ENCODE peak calls at places on chromosomes 3 and 15, in seven cellular contexts. One of them, this sample, is unnamed.
A peak's percentile ranks its signal among the peaks of the same experiment; 100 is the strongest.

GRCh38 chr15:67003586-67003985 is 61.8 kb upstream of the SMAD3 start:
- DNase-seq in T follicular helper cell: no peak
- DNase-seq in iPS-NIHi11: no peak
- DNase-seq in choroid plexus epithelial cell: no peak
- DNase-seq in sigmoid colon: no peak
- DNase-seq in GM04503: no peak
- DNase-seq in cerebellar cortex: no peak
- DNase-seq in this sample: no peak

GRCh38 chr3:119700269-119700919 is 2.4 kb upstream of the CFAP91 start:
- DNase-seq in iPS-NIHi11: no peak
- DNase-seq in cerebellar cortex: no peak
- DNase-seq in choroid plexus epithelial cell: peak; percentile 39
- DNase-seq in T follicular helper cell: no peak
- DNase-seq in GM04503: no peak
- DNase-seq in sigmoid colon: no peak
- DNase-seq in this sample: peak; percentile 52

GRCh38 chr3:133930341-133930933 is 34.8 kb upstream of the RAB6B start:
- DNase-seq in sigmoid colon: no peak
- DNase-seq in cerebellar cortex: peak; percentile 78
- DNase-seq in choroid plexus epithelial cell: peak; percentile 93
- DNase-seq in T follicular helper cell: no peak
- DNase-seq in GM04503: no peak
- DNase-seq in iPS-NIHi11: peak; percentile 58
- DNase-seq in this sample: peak; percentile 69

GRCh38 chr15:90531147-90531546 is 1.4 kb downstream of the CRTC3 start:
- DNase-seq in sigmoid colon: no peak
- DNase-seq in cerebellar cortex: peak; percentile 28
- DNase-seq in T follicular helper cell: no peak
- DNase-seq in GM04503: no peak
- DNase-seq in choroid plexus epithelial cell: no peak
- DNase-seq in iPS-NIHi11: no peak
- DNase-seq in this sample: no peak

GRCh38 chr3:30604091-30604490 is 2.3 kb upstream of the TGFBR2 start:
- DNase-seq in GM04503: no peak
- DNase-seq in iPS-NIHi11: no peak
- DNase-seq in T follicular helper cell: no peak
- DNase-seq in sigmoid colon: no peak
- DNase-seq in choroid plexus epithelial cell: peak; percentile 54
- DNase-seq in cerebellar cortex: no peak
- DNase-seq in this sample: peak; percentile 74

GRCh38 chr3:101849714-101850326 is 506 bp downstream of the NFKBIZ start:
- DNase-seq in sigmoid colon: peak; percentile 74
- DNase-seq in iPS-NIHi11: peak; percentile 54
- DNase-seq in T follicular helper cell: peak; percentile 42
- DNase-seq in choroid plexus epithelial cell: no peak
- DNase-seq in cerebellar cortex: peak; percentile 27
- DNase-seq in GM04503: no peak
- DNase-seq in this sample: peak; percentile 21

GRCh38 chr15:69729167-69729748 is 276.6 kb downstream of the RPLP1 start:
- DNase-seq in T follicular helper cell: peak; percentile 58
- DNase-seq in sigmoid colon: no peak
- DNase-seq in cerebellar cortex: no peak
- DNase-seq in choroid plexus epithelial cell: peak; percentile 39
- DNase-seq in GM04503: no peak
- DNase-seq in iPS-NIHi11: peak; percentile 61
- DNase-seq in this sample: no peak

GRCh38 chr3:107962946-107963345 is 127.9 kb downstream of the CD47 start:
- DNase-seq in sigmoid colon: no peak
- DNase-seq in choroid plexus epithelial cell: peak; percentile 45
- DNase-seq in T follicular helper cell: no peak
- DNase-seq in cerebellar cortex: peak; percentile 73
- DNase-seq in GM04503: no peak
- DNase-seq in iPS-NIHi11: no peak
- DNase-seq in this sample: no peak

GRCh38 chr15:60351066-60351465 is 46.7 kb downstream of the ANXA2 start:
- DNase-seq in iPS-NIHi11: no peak
- DNase-seq in GM04503: no peak
- DNase-seq in choroid plexus epithelial cell: peak; percentile 48
- DNase-seq in sigmoid colon: no peak
- DNase-seq in T follicular helper cell: no peak
- DNase-seq in cerebellar cortex: peak; percentile 38
- DNase-seq in this sample: peak; percentile 34

GRCh38 chr15:70530035-70530499 is 233.3 kb downstream of the UACA start:
- DNase-seq in T follicular helper cell: no peak
- DNase-seq in GM04503: no peak
- DNase-seq in sigmoid colon: no peak
- DNase-seq in iPS-NIHi11: no peak
- DNase-seq in cerebellar cortex: no peak
- DNase-seq in choroid plexus epithelial cell: no peak
- DNase-seq in this sample: no peak

GRCh38 chr15:83178869-83179325 is 28.7 kb downstream of the HDGFL3 start:
- DNase-seq in iPS-NIHi11: no peak
- DNase-seq in T follicular helper cell: no peak
- DNase-seq in cerebellar cortex: no peak
- DNase-seq in GM04503: no peak
- DNase-seq in choroid plexus epithelial cell: no peak
- DNase-seq in sigmoid colon: no peak
- DNase-seq in this sample: no peak

GRCh38 chr3:171833775-171834460 is 9.2 kb upstream of the TMEM212 start:
- DNase-seq in cerebellar cortex: no peak
- DNase-seq in T follicular helper cell: no peak
- DNase-seq in iPS-NIHi11: no peak
- DNase-seq in GM04503: no peak
- DNase-seq in sigmoid colon: no peak
- DNase-seq in choroid plexus epithelial cell: peak; percentile 78
- DNase-seq in this sample: peak; percentile 74

GRCh38 chr15:33243869-33244268 is 49.4 kb upstream of the FMN1 start:
- DNase-seq in choroid plexus epithelial cell: peak; percentile 59
- DNase-seq in iPS-NIHi11: no peak
- DNase-seq in cerebellar cortex: no peak
- DNase-seq in GM04503: no peak
- DNase-seq in T follicular helper cell: no peak
- DNase-seq in sigmoid colon: no peak
- DNase-seq in this sample: no peak

GRCh38 chr3:46894256-46894655 is 16.7 kb downstream of the PTH1R start:
- DNase-seq in sigmoid colon: no peak
- DNase-seq in iPS-NIHi11: no peak
- DNase-seq in cerebellar cortex: no peak
- DNase-seq in GM04503: no peak
- DNase-seq in T follicular helper cell: no peak
- DNase-seq in choroid plexus epithelial cell: no peak
- DNase-seq in this sample: no peak

GRCh38 chr3:8607285-8608040 is 37.1 kb downstream of the SSUH2 start:
- DNase-seq in cerebellar cortex: peak; percentile 11
- DNase-seq in GM04503: no peak
- DNase-seq in sigmoid colon: no peak
- DNase-seq in T follicular helper cell: no peak
- DNase-seq in iPS-NIHi11: peak; percentile 51
- DNase-seq in choroid plexus epithelial cell: peak; percentile 93
- DNase-seq in this sample: peak; percentile 86

GRCh38 chr15:95459288-95459687 is 871.2 kb upstream of the NR2F2 start:
- DNase-seq in sigmoid colon: no peak
- DNase-seq in T follicular helper cell: no peak
- DNase-seq in iPS-NIHi11: no peak
- DNase-seq in GM04503: no peak
- DNase-seq in choroid plexus epithelial cell: peak; percentile 39
- DNase-seq in cerebellar cortex: no peak
- DNase-seq in this sample: no peak

GRCh38 chr15:25727867-25728600 is 135.1 kb downstream of the ATP10A start:
- DNase-seq in GM04503: no peak
- DNase-seq in choroid plexus epithelial cell: no peak
- DNase-seq in iPS-NIHi11: no peak
- DNase-seq in T follicular helper cell: no peak
- DNase-seq in cerebellar cortex: no peak
- DNase-seq in sigmoid colon: peak; percentile 48
- DNase-seq in this sample: no peak

GRCh38 chr3:190076138-190076537 is 44.6 kb downstream of the P3H2 start:
- DNase-seq in T follicular helper cell: no peak
- DNase-seq in choroid plexus epithelial cell: no peak
- DNase-seq in GM04503: peak; percentile 59
- DNase-seq in sigmoid colon: no peak
- DNase-seq in iPS-NIHi11: no peak
- DNase-seq in cerebellar cortex: no peak
- DNase-seq in this sample: no peak

GRCh38 chr3:43286886-43287301 is 554 bp downstream of the SNRK start:
- DNase-seq in GM04503: no peak
- DNase-seq in sigmoid colon: no peak
- DNase-seq in iPS-NIHi11: peak; percentile 73
- DNase-seq in cerebellar cortex: no peak
- DNase-seq in T follicular helper cell: peak; percentile 8
- DNase-seq in choroid plexus epithelial cell: no peak
- DNase-seq in this sample: no peak

GRCh38 chr15:99305761-99306505 is 54.7 kb downstream of the LRRC28 start:
- DNase-seq in cerebellar cortex: peak; percentile 60
- DNase-seq in sigmoid colon: no peak
- DNase-seq in iPS-NIHi11: peak; percentile 51
- DNase-seq in choroid plexus epithelial cell: peak; percentile 88
- DNase-seq in GM04503: no peak
- DNase-seq in T follicular helper cell: no peak
- DNase-seq in this sample: peak; percentile 2

GRCh38 chr15:64216722-64217428 is 54.1 kb upstream of the PPIB start:
- DNase-seq in sigmoid colon: no peak
- DNase-seq in T follicular helper cell: no peak
- DNase-seq in cerebellar cortex: no peak
- DNase-seq in choroid plexus epithelial cell: peak; percentile 35
- DNase-seq in iPS-NIHi11: no peak
- DNase-seq in GM04503: no peak
- DNase-seq in this sample: peak; percentile 7

GRCh38 chr3:8773941-8774542 is 4.6 kb upstream of the OXTR start:
- DNase-seq in sigmoid colon: no peak
- DNase-seq in cerebellar cortex: no peak
- DNase-seq in iPS-NIHi11: no peak
- DNase-seq in choroid plexus epithelial cell: no peak
- DNase-seq in GM04503: no peak
- DNase-seq in T follicular helper cell: no peak
- DNase-seq in this sample: peak; percentile 30

GRCh38 chr3:187183903-187184302 is 13.4 kb upstream of the RTP1 start:
- DNase-seq in iPS-NIHi11: no peak
- DNase-seq in sigmoid colon: no peak
- DNase-seq in cerebellar cortex: no peak
- DNase-seq in GM04503: no peak
- DNase-seq in choroid plexus epithelial cell: peak; percentile 24
- DNase-seq in T follicular helper cell: no peak
- DNase-seq in this sample: no peak

GRCh38 chr3:133536635-133536980 is 36.9 kb upstream of the CDV3 start:
- DNase-seq in GM04503: no peak
- DNase-seq in cerebellar cortex: no peak
- DNase-seq in iPS-NIHi11: no peak
- DNase-seq in T follicular helper cell: no peak
- DNase-seq in sigmoid colon: no peak
- DNase-seq in choroid plexus epithelial cell: no peak
- DNase-seq in this sample: no peak

GRCh38 chr15:25243800-25244097 is 195.1 kb downstream of the UBE3A start:
- DNase-seq in cerebellar cortex: no peak
- DNase-seq in sigmoid colon: no peak
- DNase-seq in T follicular helper cell: no peak
- DNase-seq in GM04503: no peak
- DNase-seq in choroid plexus epithelial cell: no peak
- DNase-seq in iPS-NIHi11: no peak
- DNase-seq in this sample: no peak

GRCh38 chr15:72764656-72765055 is 18.9 kb downstream of the ADPGK start:
- DNase-seq in iPS-NIHi11: no peak
- DNase-seq in choroid plexus epithelial cell: no peak
- DNase-seq in T follicular helper cell: no peak
- DNase-seq in sigmoid colon: no peak
- DNase-seq in cerebellar cortex: no peak
- DNase-seq in GM04503: no peak
- DNase-seq in this sample: no peak